ENCODE peak calls at places on chromosomes 5 and 9, in eight cellular contexts. One of them, this sample, is unnamed.

GRCh38 chr5:150473673-150474358 is 24.3 kb upstream of the RPS14 start:
- DNase-seq in fibroblast of lung: peak; percentile 98
- DNase-seq in GM23338: peak; percentile 96
- DNase-seq in effector CD8-positive, alpha-beta T cell: no peak
- DNase-seq in AG09309: no peak
- DNase-seq in stimulated activated CD8-positive, alpha-beta memory T cell treated with anti-CD3 and anti-CD28 coated beads, Interleukin-4, amount 100 ng/mL, for 24 hours: no peak
- DNase-seq in activated naive CD4-positive, alpha-beta T cell treated with anti-CD3 and anti-CD28 coated beads, Interleukin-2, amount 50 U/mL, for 72 hours: no peak
- DNase-seq in retinal pigment epithelial cell: peak; percentile 97
- DNase-seq in this sample: no peak

GRCh38 chr9:1005043-1005667 is 28.7 kb downstream of the DMRT3 start:
- DNase-seq in fibroblast of lung: peak; percentile 42
- DNase-seq in GM23338: peak; percentile 89
- DNase-seq in effector CD8-positive, alpha-beta T cell: no peak
- DNase-seq in AG09309: peak; percentile 28
- DNase-seq in stimulated activated CD8-positive, alpha-beta memory T cell treated with anti-CD3 and anti-CD28 coated beads, Interleukin-4, amount 100 ng/mL, for 24 hours: no peak
- DNase-seq in activated naive CD4-positive, alpha-beta T cell treated with anti-CD3 and anti-CD28 coated beads, Interleukin-2, amount 50 U/mL, for 72 hours: no peak
- DNase-seq in retinal pigment epithelial cell: peak; percentile 13
- DNase-seq in this sample: peak; percentile 40

GRCh38 chr9:2234371-2234893 is 219.3 kb downstream of the SMARCA2 start:
- DNase-seq in fibroblast of lung: peak; percentile 30
- DNase-seq in GM23338: no peak
- DNase-seq in effector CD8-positive, alpha-beta T cell: no peak
- DNase-seq in AG09309: no peak
- DNase-seq in stimulated activated CD8-positive, alpha-beta memory T cell treated with anti-CD3 and anti-CD28 coated beads, Interleukin-4, amount 100 ng/mL, for 24 hours: no peak
- DNase-seq in activated naive CD4-positive, alpha-beta T cell treated with anti-CD3 and anti-CD28 coated beads, Interleukin-2, amount 50 U/mL, for 72 hours: no peak
- DNase-seq in retinal pigment epithelial cell: no peak
- DNase-seq in this sample: no peak

GRCh38 chr9:14240491-14240890 is 73.5 kb downstream of the NFIB start:
- DNase-seq in fibroblast of lung: peak; percentile 53
- DNase-seq in GM23338: no peak
- DNase-seq in effector CD8-positive, alpha-beta T cell: no peak
- DNase-seq in AG09309: no peak
- DNase-seq in stimulated activated CD8-positive, alpha-beta memory T cell treated with anti-CD3 and anti-CD28 coated beads, Interleukin-4, amount 100 ng/mL, for 24 hours: no peak
- DNase-seq in activated naive CD4-positive, alpha-beta T cell treated with anti-CD3 and anti-CD28 coated beads, Interleukin-2, amount 50 U/mL, for 72 hours: no peak
- DNase-seq in retinal pigment epithelial cell: no peak
- DNase-seq in this sample: no peak

GRCh38 chr9:6384732-6385131 is 28.3 kb upstream of the UHRF2 start:
- DNase-seq in fibroblast of lung: no peak
- DNase-seq in GM23338: peak; percentile 57
- DNase-seq in effector CD8-positive, alpha-beta T cell: no peak
- DNase-seq in AG09309: no peak
- DNase-seq in stimulated activated CD8-positive, alpha-beta memory T cell treated with anti-CD3 and anti-CD28 coated beads, Interleukin-4, amount 100 ng/mL, for 24 hours: no peak
- DNase-seq in activated naive CD4-positive, alpha-beta T cell treated with anti-CD3 and anti-CD28 coated beads, Interleukin-2, amount 50 U/mL, for 72 hours: no peak
- DNase-seq in retinal pigment epithelial cell: no peak
- DNase-seq in this sample: no peak

GRCh38 chr5:68305223-68305865 is 89.8 kb downstream of the PIK3R1 start:
- DNase-seq in fibroblast of lung: no peak
- DNase-seq in GM23338: no peak
- DNase-seq in effector CD8-positive, alpha-beta T cell: no peak
- DNase-seq in AG09309: no peak
- DNase-seq in stimulated activated CD8-positive, alpha-beta memory T cell treated with anti-CD3 and anti-CD28 coated beads, Interleukin-4, amount 100 ng/mL, for 24 hours: no peak
- DNase-seq in activated naive CD4-positive, alpha-beta T cell treated with anti-CD3 and anti-CD28 coated beads, Interleukin-2, amount 50 U/mL, for 72 hours: no peak
- DNase-seq in retinal pigment epithelial cell: no peak
- DNase-seq in this sample: no peak

GRCh38 chr9:136709454-136710109 is 2.8 kb upstream of the DIPK1B start:
- DNase-seq in fibroblast of lung: no peak
- DNase-seq in GM23338: no peak
- DNase-seq in effector CD8-positive, alpha-beta T cell: no peak
- DNase-seq in AG09309: no peak
- DNase-seq in stimulated activated CD8-positive, alpha-beta memory T cell treated with anti-CD3 and anti-CD28 coated beads, Interleukin-4, amount 100 ng/mL, for 24 hours: no peak
- DNase-seq in activated naive CD4-positive, alpha-beta T cell treated with anti-CD3 and anti-CD28 coated beads, Interleukin-2, amount 50 U/mL, for 72 hours: no peak
- DNase-seq in retinal pigment epithelial cell: no peak
- DNase-seq in this sample: no peak

GRCh38 chr5:7367780-7368179 is 28.2 kb upstream of the ADCY2 start:
- DNase-seq in fibroblast of lung: no peak
- DNase-seq in GM23338: no peak
- DNase-seq in effector CD8-positive, alpha-beta T cell: no peak
- DNase-seq in AG09309: no peak
- DNase-seq in stimulated activated CD8-positive, alpha-beta memory T cell treated with anti-CD3 and anti-CD28 coated beads, Interleukin-4, amount 100 ng/mL, for 24 hours: no peak
- DNase-seq in activated naive CD4-positive, alpha-beta T cell treated with anti-CD3 and anti-CD28 coated beads, Interleukin-2, amount 50 U/mL, for 72 hours: no peak
- DNase-seq in retinal pigment epithelial cell: no peak
- DNase-seq in this sample: no peak

GRCh38 chr5:174723979-174724483 is 351 bp upstream of the MSX2 start:
- DNase-seq in fibroblast of lung: peak; percentile 37
- DNase-seq in GM23338: peak; percentile 40
- DNase-seq in effector CD8-positive, alpha-beta T cell: no peak
- DNase-seq in AG09309: no peak
- DNase-seq in stimulated activated CD8-positive, alpha-beta memory T cell treated with anti-CD3 and anti-CD28 coated beads, Interleukin-4, amount 100 ng/mL, for 24 hours: no peak
- DNase-seq in activated naive CD4-positive, alpha-beta T cell treated with anti-CD3 and anti-CD28 coated beads, Interleukin-2, amount 50 U/mL, for 72 hours: no peak
- DNase-seq in retinal pigment epithelial cell: no peak
- DNase-seq in this sample: no peak

GRCh38 chr9:73845954-73846690 is 651.0 kb upstream of the RORB start:
- DNase-seq in fibroblast of lung: no peak
- DNase-seq in GM23338: peak; percentile 81
- DNase-seq in effector CD8-positive, alpha-beta T cell: no peak
- DNase-seq in AG09309: no peak
- DNase-seq in stimulated activated CD8-positive, alpha-beta memory T cell treated with anti-CD3 and anti-CD28 coated beads, Interleukin-4, amount 100 ng/mL, for 24 hours: no peak
- DNase-seq in activated naive CD4-positive, alpha-beta T cell treated with anti-CD3 and anti-CD28 coated beads, Interleukin-2, amount 50 U/mL, for 72 hours: no peak
- DNase-seq in retinal pigment epithelial cell: no peak
- DNase-seq in this sample: no peak

GRCh38 chr9:132996526-132996925 is 18.0 kb downstream of the GFI1B start:
- DNase-seq in fibroblast of lung: no peak
- DNase-seq in GM23338: no peak
- DNase-seq in effector CD8-positive, alpha-beta T cell: no peak
- DNase-seq in AG09309: no peak
- DNase-seq in stimulated activated CD8-positive, alpha-beta memory T cell treated with anti-CD3 and anti-CD28 coated beads, Interleukin-4, amount 100 ng/mL, for 24 hours: no peak
- DNase-seq in activated naive CD4-positive, alpha-beta T cell treated with anti-CD3 and anti-CD28 coated beads, Interleukin-2, amount 50 U/mL, for 72 hours: no peak
- DNase-seq in retinal pigment epithelial cell: no peak
- DNase-seq in this sample: no peak

GRCh38 chr9:87840126-87840525 is 42.6 kb upstream of the SPATA31E1 start:
- DNase-seq in fibroblast of lung: no peak
- DNase-seq in GM23338: no peak
- DNase-seq in effector CD8-positive, alpha-beta T cell: no peak
- DNase-seq in AG09309: no peak
- DNase-seq in stimulated activated CD8-positive, alpha-beta memory T cell treated with anti-CD3 and anti-CD28 coated beads, Interleukin-4, amount 100 ng/mL, for 24 hours: no peak
- DNase-seq in activated naive CD4-positive, alpha-beta T cell treated with anti-CD3 and anti-CD28 coated beads, Interleukin-2, amount 50 U/mL, for 72 hours: no peak
- DNase-seq in retinal pigment epithelial cell: no peak
- DNase-seq in this sample: no peak

GRCh38 chr5:60529001-60529400 is 171.0 kb downstream of the DEPDC1B start:
- DNase-seq in fibroblast of lung: no peak
- DNase-seq in GM23338: no peak
- DNase-seq in effector CD8-positive, alpha-beta T cell: no peak
- DNase-seq in AG09309: no peak
- DNase-seq in stimulated activated CD8-positive, alpha-beta memory T cell treated with anti-CD3 and anti-CD28 coated beads, Interleukin-4, amount 100 ng/mL, for 24 hours: no peak
- DNase-seq in activated naive CD4-positive, alpha-beta T cell treated with anti-CD3 and anti-CD28 coated beads, Interleukin-2, amount 50 U/mL, for 72 hours: no peak
- DNase-seq in retinal pigment epithelial cell: no peak
- DNase-seq in this sample: no peak

GRCh38 chr9:85717220-85717619 is 24.5 kb downstream of the AGTPBP1 start:
- DNase-seq in fibroblast of lung: no peak
- DNase-seq in GM23338: no peak
- DNase-seq in effector CD8-positive, alpha-beta T cell: no peak
- DNase-seq in AG09309: no peak
- DNase-seq in stimulated activated CD8-positive, alpha-beta memory T cell treated with anti-CD3 and anti-CD28 coated beads, Interleukin-4, amount 100 ng/mL, for 24 hours: no peak
- DNase-seq in activated naive CD4-positive, alpha-beta T cell treated with anti-CD3 and anti-CD28 coated beads, Interleukin-2, amount 50 U/mL, for 72 hours: no peak
- DNase-seq in retinal pigment epithelial cell: no peak
- DNase-seq in this sample: no peak

GRCh38 chr9:113546566-113546965 is 83.0 kb downstream of the RGS3 start:
- DNase-seq in fibroblast of lung: no peak
- DNase-seq in GM23338: no peak
- DNase-seq in effector CD8-positive, alpha-beta T cell: no peak
- DNase-seq in AG09309: no peak
- DNase-seq in stimulated activated CD8-positive, alpha-beta memory T cell treated with anti-CD3 and anti-CD28 coated beads, Interleukin-4, amount 100 ng/mL, for 24 hours: no peak
- DNase-seq in activated naive CD4-positive, alpha-beta T cell treated with anti-CD3 and anti-CD28 coated beads, Interleukin-2, amount 50 U/mL, for 72 hours: no peak
- DNase-seq in retinal pigment epithelial cell: no peak
- DNase-seq in this sample: no peak

GRCh38 chr5:179195561-179196419 is 135.6 kb downstream of the ZNF354C start:
- DNase-seq in fibroblast of lung: no peak
- DNase-seq in GM23338: no peak
- DNase-seq in effector CD8-positive, alpha-beta T cell: no peak
- DNase-seq in AG09309: no peak
- DNase-seq in stimulated activated CD8-positive, alpha-beta memory T cell treated with anti-CD3 and anti-CD28 coated beads, Interleukin-4, amount 100 ng/mL, for 24 hours: no peak
- DNase-seq in activated naive CD4-positive, alpha-beta T cell treated with anti-CD3 and anti-CD28 coated beads, Interleukin-2, amount 50 U/mL, for 72 hours: no peak
- DNase-seq in retinal pigment epithelial cell: no peak
- DNase-seq in this sample: peak; percentile 22

GRCh38 chr5:50763356-50763755 is 96.9 kb downstream of the PARP8 start:
- DNase-seq in fibroblast of lung: no peak
- DNase-seq in GM23338: no peak
- DNase-seq in effector CD8-positive, alpha-beta T cell: no peak
- DNase-seq in AG09309: no peak
- DNase-seq in stimulated activated CD8-positive, alpha-beta memory T cell treated with anti-CD3 and anti-CD28 coated beads, Interleukin-4, amount 100 ng/mL, for 24 hours: no peak
- DNase-seq in activated naive CD4-positive, alpha-beta T cell treated with anti-CD3 and anti-CD28 coated beads, Interleukin-2, amount 50 U/mL, for 72 hours: no peak
- DNase-seq in retinal pigment epithelial cell: no peak
- DNase-seq in this sample: no peak

GRCh38 chr9:81874926-81875325 is 53.3 kb upstream of the SPATA31D4 start:
- DNase-seq in fibroblast of lung: peak; percentile 91
- DNase-seq in GM23338: no peak
- DNase-seq in effector CD8-positive, alpha-beta T cell: no peak
- DNase-seq in AG09309: no peak
- DNase-seq in stimulated activated CD8-positive, alpha-beta memory T cell treated with anti-CD3 and anti-CD28 coated beads, Interleukin-4, amount 100 ng/mL, for 24 hours: no peak
- DNase-seq in activated naive CD4-positive, alpha-beta T cell treated with anti-CD3 and anti-CD28 coated beads, Interleukin-2, amount 50 U/mL, for 72 hours: no peak
- DNase-seq in retinal pigment epithelial cell: peak; percentile 21
- DNase-seq in this sample: peak; percentile 49

GRCh38 chr9:12813960-12814876 is 39.4 kb downstream of the LURAP1L start:
- DNase-seq in fibroblast of lung: peak; percentile 99
- DNase-seq in GM23338: no peak
- DNase-seq in effector CD8-positive, alpha-beta T cell: no peak
- DNase-seq in AG09309: peak; percentile 98
- DNase-seq in stimulated activated CD8-positive, alpha-beta memory T cell treated with anti-CD3 and anti-CD28 coated beads, Interleukin-4, amount 100 ng/mL, for 24 hours: no peak
- DNase-seq in activated naive CD4-positive, alpha-beta T cell treated with anti-CD3 and anti-CD28 coated beads, Interleukin-2, amount 50 U/mL, for 72 hours: no peak
- DNase-seq in retinal pigment epithelial cell: peak; percentile 96
- DNase-seq in this sample: peak; percentile 99

GRCh38 chr5:145968970-145969713 is 32.8 kb downstream of the SH3RF2 start:
- DNase-seq in fibroblast of lung: no peak
- DNase-seq in GM23338: no peak
- DNase-seq in effector CD8-positive, alpha-beta T cell: no peak
- DNase-seq in AG09309: no peak
- DNase-seq in stimulated activated CD8-positive, alpha-beta memory T cell treated with anti-CD3 and anti-CD28 coated beads, Interleukin-4, amount 100 ng/mL, for 24 hours: no peak
- DNase-seq in activated naive CD4-positive, alpha-beta T cell treated with anti-CD3 and anti-CD28 coated beads, Interleukin-2, amount 50 U/mL, for 72 hours: no peak
- DNase-seq in retinal pigment epithelial cell: no peak
- DNase-seq in this sample: no peak

GRCh38 chr5:95669540-95669939 is 13.3 kb downstream of the SPATA9 start:
- DNase-seq in fibroblast of lung: peak; percentile 99
- DNase-seq in GM23338: no peak
- DNase-seq in effector CD8-positive, alpha-beta T cell: no peak
- DNase-seq in AG09309: peak; percentile 97
- DNase-seq in stimulated activated CD8-positive, alpha-beta memory T cell treated with anti-CD3 and anti-CD28 coated beads, Interleukin-4, amount 100 ng/mL, for 24 hours: no peak
- DNase-seq in activated naive CD4-positive, alpha-beta T cell treated with anti-CD3 and anti-CD28 coated beads, Interleukin-2, amount 50 U/mL, for 72 hours: no peak
- DNase-seq in retinal pigment epithelial cell: peak; percentile 39
- DNase-seq in this sample: peak; percentile 86

GRCh38 chr5:1246711-1247431 is 21.7 kb downstream of the SLC6A18 start:
- DNase-seq in fibroblast of lung: peak; percentile 18
- DNase-seq in GM23338: peak; percentile 91
- DNase-seq in effector CD8-positive, alpha-beta T cell: no peak
- DNase-seq in AG09309: no peak
- DNase-seq in stimulated activated CD8-positive, alpha-beta memory T cell treated with anti-CD3 and anti-CD28 coated beads, Interleukin-4, amount 100 ng/mL, for 24 hours: no peak
- DNase-seq in activated naive CD4-positive, alpha-beta T cell treated with anti-CD3 and anti-CD28 coated beads, Interleukin-2, amount 50 U/mL, for 72 hours: peak; percentile 22
- DNase-seq in retinal pigment epithelial cell: peak; percentile 2
- DNase-seq in this sample: no peak

GRCh38 chr5:131423056-131423455 is 159.2 kb downstream of the CDC42SE2 start:
- DNase-seq in fibroblast of lung: peak; percentile 19
- DNase-seq in GM23338: peak; percentile 69
- DNase-seq in effector CD8-positive, alpha-beta T cell: no peak
- DNase-seq in AG09309: no peak
- DNase-seq in stimulated activated CD8-positive, alpha-beta memory T cell treated with anti-CD3 and anti-CD28 coated beads, Interleukin-4, amount 100 ng/mL, for 24 hours: no peak
- DNase-seq in activated naive CD4-positive, alpha-beta T cell treated with anti-CD3 and anti-CD28 coated beads, Interleukin-2, amount 50 U/mL, for 72 hours: no peak
- DNase-seq in retinal pigment epithelial cell: no peak
- DNase-seq in this sample: peak; percentile 17

GRCh38 chr9:133505901-133506652 is 18.7 kb downstream of the MYMK start:
- DNase-seq in fibroblast of lung: peak; percentile 41
- DNase-seq in GM23338: no peak
- DNase-seq in effector CD8-positive, alpha-beta T cell: no peak
- DNase-seq in AG09309: peak; percentile 23
- DNase-seq in stimulated activated CD8-positive, alpha-beta memory T cell treated with anti-CD3 and anti-CD28 coated beads, Interleukin-4, amount 100 ng/mL, for 24 hours: no peak
- DNase-seq in activated naive CD4-positive, alpha-beta T cell treated with anti-CD3 and anti-CD28 coated beads, Interleukin-2, amount 50 U/mL, for 72 hours: no peak
- DNase-seq in retinal pigment epithelial cell: no peak
- DNase-seq in this sample: peak; percentile 61

GRCh38 chr9:76153372-76153771 is 240.9 kb downstream of the RFK start:
- DNase-seq in fibroblast of lung: no peak
- DNase-seq in GM23338: no peak
- DNase-seq in effector CD8-positive, alpha-beta T cell: no peak
- DNase-seq in AG09309: no peak
- DNase-seq in stimulated activated CD8-positive, alpha-beta memory T cell treated with anti-CD3 and anti-CD28 coated beads, Interleukin-4, amount 100 ng/mL, for 24 hours: no peak
- DNase-seq in activated naive CD4-positive, alpha-beta T cell treated with anti-CD3 and anti-CD28 coated beads, Interleukin-2, amount 50 U/mL, for 72 hours: no peak
- DNase-seq in retinal pigment epithelial cell: no peak
- DNase-seq in this sample: no peak

GRCh38 chr5:39352170-39352569 is 12.1 kb downstream of the C9 start:
- DNase-seq in fibroblast of lung: no peak
- DNase-seq in GM23338: no peak
- DNase-seq in effector CD8-positive, alpha-beta T cell: no peak
- DNase-seq in AG09309: no peak
- DNase-seq in stimulated activated CD8-positive, alpha-beta memory T cell treated with anti-CD3 and anti-CD28 coated beads, Interleukin-4, amount 100 ng/mL, for 24 hours: no peak
- DNase-seq in activated naive CD4-positive, alpha-beta T cell treated with anti-CD3 and anti-CD28 coated beads, Interleukin-2, amount 50 U/mL, for 72 hours: no peak
- DNase-seq in retinal pigment epithelial cell: no peak
- DNase-seq in this sample: no peak

GRCh38 chr9:136316896-136317676 is 10.3 kb upstream of the GPSM1 start:
- DNase-seq in fibroblast of lung: no peak
- DNase-seq in GM23338: no peak
- DNase-seq in effector CD8-positive, alpha-beta T cell: no peak
- DNase-seq in AG09309: no peak
- DNase-seq in stimulated activated CD8-positive, alpha-beta memory T cell treated with anti-CD3 and anti-CD28 coated beads, Interleukin-4, amount 100 ng/mL, for 24 hours: no peak
- DNase-seq in activated naive CD4-positive, alpha-beta T cell treated with anti-CD3 and anti-CD28 coated beads, Interleukin-2, amount 50 U/mL, for 72 hours: no peak
- DNase-seq in retinal pigment epithelial cell: no peak
- DNase-seq in this sample: no peak

GRCh38 chr5:83430130-83431010 is 41.2 kb upstream of the VCAN start:
- DNase-seq in fibroblast of lung: peak; percentile 58
- DNase-seq in GM23338: peak; percentile 92
- DNase-seq in effector CD8-positive, alpha-beta T cell: peak; percentile 2
- DNase-seq in AG09309: peak; percentile 16
- DNase-seq in stimulated activated CD8-positive, alpha-beta memory T cell treated with anti-CD3 and anti-CD28 coated beads, Interleukin-4, amount 100 ng/mL, for 24 hours: peak; percentile 15
- DNase-seq in activated naive CD4-positive, alpha-beta T cell treated with anti-CD3 and anti-CD28 coated beads, Interleukin-2, amount 50 U/mL, for 72 hours: peak; percentile 60
- DNase-seq in retinal pigment epithelial cell: peak; percentile 28
- DNase-seq in this sample: peak; percentile 43

GRCh38 chr9:86322973-86323644 is 31.1 kb downstream of the TUT7 start:
- DNase-seq in fibroblast of lung: peak; percentile 84
- DNase-seq in GM23338: no peak
- DNase-seq in effector CD8-positive, alpha-beta T cell: no peak
- DNase-seq in AG09309: peak; percentile 57
- DNase-seq in stimulated activated CD8-positive, alpha-beta memory T cell treated with anti-CD3 and anti-CD28 coated beads, Interleukin-4, amount 100 ng/mL, for 24 hours: no peak
- DNase-seq in activated naive CD4-positive, alpha-beta T cell treated with anti-CD3 and anti-CD28 coated beads, Interleukin-2, amount 50 U/mL, for 72 hours: no peak
- DNase-seq in retinal pigment epithelial cell: no peak
- DNase-seq in this sample: peak; percentile 3

GRCh38 chr5:174837919-174838902 is 113.8 kb downstream of the MSX2 start:
- DNase-seq in fibroblast of lung: peak; percentile 87
- DNase-seq in GM23338: peak; percentile 80
- DNase-seq in effector CD8-positive, alpha-beta T cell: no peak
- DNase-seq in AG09309: peak; percentile 100
- DNase-seq in stimulated activated CD8-positive, alpha-beta memory T cell treated with anti-CD3 and anti-CD28 coated beads, Interleukin-4, amount 100 ng/mL, for 24 hours: no peak
- DNase-seq in activated naive CD4-positive, alpha-beta T cell treated with anti-CD3 and anti-CD28 coated beads, Interleukin-2, amount 50 U/mL, for 72 hours: no peak
- DNase-seq in retinal pigment epithelial cell: no peak
- DNase-seq in this sample: peak; percentile 91